ENCODE peak calls at places on chromosome 4, in eight cellular contexts. I, Y, U, G, M, C, A and W are unnamed samples.

GRCh38 chr4:8296491-8296890 is 26.9 kb downstream of the HTRA3 start:
- DNase-seq in I (no peak), Y (no peak), U (no peak), G (no peak), M (no peak), C (peak; percentile 27), A (no peak), W (no peak)

GRCh38 chr4:184420881-184421416 is 53.4 kb downstream of the IRF2 start:
- DNase-seq in I (no peak), Y (no peak), U (no peak), G (no peak), M (no peak), C (no peak), A (no peak), W (no peak)

GRCh38 chr4:186095406-186095805 is 9.1 kb upstream of the FAM149A start:
- DNase-seq in I (no peak), Y (no peak), U (no peak), G (no peak), M (no peak), C (no peak), A (no peak), W (no peak)

GRCh38 chr4:127708985-127709384 is 21.2 kb upstream of the SLC25A31 start:
- DNase-seq in I (peak; percentile 97), Y (no peak), U (no peak), G (peak; percentile 37), M (no peak), C (no peak), A (no peak), W (no peak)

GRCh38 chr4:113952452-113953029 is 26.9 kb downstream of the ARSJ start:
- DNase-seq in I (peak; percentile 63), Y (peak; percentile 27), U (no peak), G (no peak), M (no peak), C (no peak), A (peak; percentile 34), W (no peak)

GRCh38 chr4:136002316-136002715 is 1530.0 kb downstream of the PCDH18 start:
- DNase-seq in I (no peak), Y (no peak), U (no peak), G (no peak), M (no peak), C (no peak), A (no peak), W (no peak)

GRCh38 chr4:120056249-120056648 is 10.4 kb downstream of the MAD2L1 start:
- DNase-seq in I (peak; percentile 70), Y (no peak), U (no peak), G (peak; percentile 42), M (no peak), C (no peak), A (no peak), W (no peak)

GRCh38 chr4:40316333-40316781 is 18.8 kb upstream of the CHRNA9 start:
- DNase-seq in I (peak; percentile 97), Y (peak; percentile 80), U (no peak), G (peak; percentile 66), M (no peak), C (no peak), A (peak; percentile 55), W (no peak)

GRCh38 chr4:141913928-141914327 is 277.5 kb downstream of the IL15 start:
- DNase-seq in I (peak; percentile 57), Y (no peak), U (no peak), G (peak; percentile 20), M (no peak), C (no peak), A (no peak), W (no peak)